ENCODE peak calls at places on chromosome 4, in five cellular contexts. T is SK-N-SH; F is lower leg skin; O is RWPE1; J is CD4-positive, alpha-beta T cell. E is an unnamed sample.

GRCh38 chr4:40826821-40827220 is 77.1 kb downstream of the NSUN7 start:
- DNase-seq in J (no peak), O (no peak), F (no peak), T (no peak), E (no peak)

GRCh38 chr4:81930506-81931238 is 443.1 kb downstream of the HNRNPD start:
- DNase-seq in F (no peak), T (no peak), O (no peak), J (no peak), E (no peak)

GRCh38 chr4:73259552-73260140 is 1.0 kb upstream of the ANKRD17 start:
- DNase-seq in F (no peak), J (no peak), T (no peak), O (no peak), E (no peak)

GRCh38 chr4:40164459-40164858 is 32.4 kb upstream of the RHOH start:
- DNase-seq in T (no peak), F (no peak), J (no peak), O (no peak), E (no peak)

GRCh38 chr4:169163947-169164668 is 106.6 kb downstream of the SH3RF1 start:
- DNase-seq in F (no peak), T (no peak), O (no peak), J (no peak), E (no peak)

GRCh38 chr4:168524006-168524405 is 27.2 kb downstream of the PALLD start:
- DNase-seq in J (no peak), F (no peak), T (no peak), O (peak), E (no peak)

GRCh38 chr4:109574443-109574850 is 14.4 kb downstream of the MCUB start:
- DNase-seq in O (no peak), T (no peak), F (no peak), J (no peak), E (no peak)

GRCh38 chr4:159460408-159460807 is 357.5 kb downstream of the RAPGEF2 start:
- DNase-seq in T (no peak), J (no peak), F (no peak), O (no peak), E (no peak)

GRCh38 chr4:44927361-44928061 is 201.2 kb upstream of the GNPDA2 start:
- DNase-seq in O (peak), J (no peak), F (no peak), T (peak), E (no peak)

GRCh38 chr4:105859233-105859632 is 36.0 kb upstream of the NPNT start:
- DNase-seq in J (no peak), F (no peak), T (no peak), O (peak), E (no peak)

GRCh38 chr4:96194993-96195392 is 355.1 kb downstream of the PDHA2 start:
- DNase-seq in O (no peak), J (no peak), F (no peak), T (no peak), E (no peak)

GRCh38 chr4:152981278-152981677 is 45.2 kb downstream of the FHDC1 start:
- DNase-seq in T (no peak), F (no peak), J (no peak), O (peak), E (no peak)

GRCh38 chr4:14078311-14078710 is 450.8 kb upstream of the BOD1L1 start:
- DNase-seq in O (no peak), F (no peak), T (no peak), J (no peak), E (no peak)

GRCh38 chr4:6633091-6633906 is 7.2 kb upstream of the MRFAP1 start:
- DNase-seq in O (peak), T (no peak), F (no peak), J (no peak), E (peak)

GRCh38 chr4:139036885-139037284 is 21.3 kb downstream of the NOCT start:
- DNase-seq in O (no peak), T (no peak), J (no peak), F (no peak), E (no peak)

GRCh38 chr4:145885666-145886065 is 53.0 kb downstream of the ZNF827 start:
- DNase-seq in T (no peak), F (no peak), O (no peak), J (no peak), E (no peak)

GRCh38 chr4:145888393-145888792 is 50.2 kb downstream of the ZNF827 start:
- DNase-seq in O (no peak), J (no peak), F (no peak), T (no peak), E (no peak)

GRCh38 chr4:145884775-145885174 is 53.8 kb downstream of the ZNF827 start:
- DNase-seq in F (no peak), J (no peak), O (no peak), T (no peak), E (no peak)

GRCh38 chr4:145886871-145887240 is 51.8 kb downstream of the ZNF827 start:
- DNase-seq in J (no peak), F (no peak), T (no peak), O (no peak), E (no peak)

GRCh38 chr4:145887241-145887964 is 51.2 kb downstream of the ZNF827 start:
- DNase-seq in F (no peak), J (no peak), T (no peak), O (no peak), E (no peak)
- TF ChIP-seq CTCF in F (no peak), J (no peak), T (no peak), O (no peak), E (peak)

DNA sequence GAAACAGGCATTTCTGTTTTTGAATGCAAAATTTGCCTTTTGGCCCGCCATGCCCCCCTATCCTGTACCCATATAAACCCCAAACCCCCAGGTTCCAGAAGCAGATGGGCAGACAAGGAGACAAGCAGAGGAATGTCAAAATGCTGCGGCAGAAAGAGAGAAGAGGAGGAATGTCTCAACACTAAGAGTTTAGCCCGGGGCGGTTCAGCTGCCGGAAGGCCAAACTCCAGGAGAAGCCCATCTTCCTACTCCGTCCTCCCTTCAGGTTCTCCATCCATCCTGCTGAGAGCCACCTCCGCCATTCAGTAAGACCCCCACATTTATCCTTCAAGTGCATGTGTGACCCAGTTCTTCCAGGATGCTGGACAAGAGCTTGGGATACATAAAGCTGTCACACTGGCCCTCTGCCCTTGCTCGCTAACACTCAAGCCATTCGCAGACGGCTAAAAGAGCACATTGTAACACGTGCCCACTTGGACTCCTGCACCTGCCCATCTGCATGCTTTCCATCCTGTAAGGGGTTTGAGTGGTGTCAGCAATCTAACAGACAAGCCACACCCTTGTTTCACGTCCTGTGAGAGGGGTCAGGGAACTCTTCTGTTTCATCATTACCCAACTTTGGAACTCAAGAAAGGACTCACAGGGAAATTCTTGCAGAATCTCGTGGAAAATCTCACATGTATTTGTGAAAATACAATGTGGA is 31.3 kb downstream of the TLR10 start:
- DNase-seq in O (no peak), J (no peak), T (no peak), F (no peak), E (no peak)
- TF ChIP-seq CTCF in O (no peak), J (no peak), T (no peak), F (no peak), E (no peak)

DNA sequence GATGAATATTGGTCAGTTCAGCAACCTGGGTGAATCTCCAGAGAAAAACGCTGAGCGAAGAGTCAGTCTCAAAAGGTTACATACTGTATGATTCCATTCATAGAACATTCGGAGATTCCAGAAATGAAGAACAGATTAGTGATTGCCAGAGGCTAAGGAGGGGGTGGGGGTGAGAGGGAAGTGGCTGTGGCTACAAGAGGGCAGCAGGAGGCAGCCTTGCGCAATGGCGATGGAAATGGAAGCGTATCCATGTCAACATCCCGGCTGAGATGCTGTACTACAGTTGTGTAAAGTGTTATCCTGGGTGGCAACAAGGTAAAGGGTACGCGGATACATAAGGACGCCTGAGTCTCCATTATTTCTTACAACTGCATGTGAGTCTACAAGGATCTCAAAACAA is 18.0 kb downstream of the LYAR start:
- DNase-seq in O (no peak), T (peak), F (no peak), J (no peak), E (no peak)
- TF ChIP-seq CTCF in O (no peak), T (peak), F (no peak), J (no peak), E (no peak)

GRCh38 chr4:185656467-185656890 is 121.2 kb upstream of the PDLIM3 start:
- DNase-seq in O (no peak), F (no peak), T (no peak), J (no peak), E (no peak)
- TF ChIP-seq CTCF in O (peak), F (no peak), T (no peak), J (no peak), E (peak)

DNA sequence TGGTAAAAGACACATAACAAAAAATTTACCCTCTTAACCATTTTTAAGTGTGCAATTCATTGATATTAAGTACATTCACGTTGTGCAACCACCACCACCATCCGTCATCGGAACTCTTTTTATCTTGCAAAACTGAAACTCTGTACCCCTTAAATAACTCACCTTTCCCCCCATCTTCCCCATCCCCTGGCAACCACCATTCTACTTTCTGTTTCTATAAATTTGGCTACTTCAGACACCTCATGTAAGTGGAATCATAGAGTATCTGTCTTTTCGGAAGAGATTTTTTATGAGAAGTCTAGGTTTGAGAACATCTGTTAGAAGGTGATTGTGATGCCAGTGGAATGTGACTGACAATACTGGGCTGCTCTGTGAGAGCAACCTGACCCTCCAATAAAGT is 39.8 kb upstream of the CCDC149 start:
- DNase-seq in T (no peak), O (no peak), J (no peak), F (no peak), E (no peak)
- TF ChIP-seq CTCF in T (no peak), O (no peak), J (no peak), F (no peak), E (no peak)

GRCh38 chr4:10163296-10163695 is 46.7 kb upstream of the WDR1 start:
- DNase-seq in F (no peak), O (no peak), J (no peak), T (no peak), E (no peak)

GRCh38 chr4:10161146-10161545 is 44.5 kb upstream of the WDR1 start:
- DNase-seq in J (no peak), F (no peak), O (no peak), T (no peak), E (no peak)

GRCh38 chr4:10161840-10162239 is 45.2 kb upstream of the WDR1 start:
- DNase-seq in J (no peak), F (no peak), T (no peak), O (no peak), E (no peak)

GRCh38 chr4:10160280-10160856 is 43.8 kb upstream of the WDR1 start:
- DNase-seq in O (no peak), F (no peak), J (no peak), T (no peak), E (no peak)

GRCh38 chr4:10162341-10163000 is 45.9 kb upstream of the WDR1 start:
- DNase-seq in F (no peak), J (no peak), T (no peak), O (no peak), E (no peak)
- TF ChIP-seq CTCF in F (no peak), J (no peak), T (no peak), O (no peak), E (no peak)

E was measured in chondrocyte.